ENCODE peak calls at places on chromosome 10, in nine cellular contexts. K is adrenal gland, Y is neural progenitor cell, I is brain microvascular endothelial cell, L is pancreas, X is body of pancreas, D is endothelial cell of umbilical vein, A is left lung, U is dorsolateral prefrontal cortex. B is an unnamed sample.

GRCh38 chr10:97612386-97612785 is 20.9 kb downstream of the MORN4 start:
- DNase-seq in K (peak; percentile 69), Y (peak; percentile 41), X (no peak), U (no peak), A (no peak), I (peak; percentile 53), L (no peak), D (peak; percentile 71), B (no peak)

GRCh38 chr10:51696251-51696650 is 3.1 kb downstream of the CSTF2T start:
- DNase-seq in I (no peak), A (no peak), D (no peak), X (no peak), L (no peak), Y (no peak), U (no peak), K (no peak), B (no peak)

GRCh38 chr10:35236739-35237138 is 99.6 kb upstream of the CCNY start:
- DNase-seq in L (no peak), A (no peak), K (peak; percentile 49), Y (peak; percentile 49), D (peak; percentile 26), X (no peak), I (peak; percentile 25), U (no peak), B (no peak)

GRCh38 chr10:30687698-30688213 is 58.2 kb upstream of the LYZL2 start:
- DNase-seq in L (no peak), Y (peak; percentile 87), D (peak; percentile 82), U (peak; percentile 64), I (peak; percentile 80), A (peak; percentile 91), X (peak; percentile 57), K (peak; percentile 90), B (peak; percentile 67)

GRCh38 chr10:26861326-26861998 is 704 bp upstream of the ABI1 start:
- DNase-seq in X (no peak), K (no peak), D (no peak), L (no peak), U (no peak), I (no peak), Y (no peak), A (no peak), B (no peak)

GRCh38 chr10:91883549-91884542 is 25.4 kb downstream of the FGFBP3 start:
- DNase-seq in L (no peak), D (no peak), K (peak; percentile 66), U (no peak), Y (peak; percentile 81), X (peak; percentile 18), I (peak; percentile 56), A (no peak), B (peak; percentile 43)

GRCh38 chr10:52755297-52756062 is 17.1 kb downstream of the MBL2 start:
- DNase-seq in I (peak; percentile 84), D (no peak), Y (no peak), L (no peak), K (peak; percentile 61), A (no peak), U (no peak), X (no peak), B (no peak)

GRCh38 chr10:103659674-103660363 is 166.3 kb downstream of the NEURL1 start:
- DNase-seq in A (no peak), Y (peak; percentile 53), I (peak; percentile 88), U (no peak), K (peak; percentile 93), D (peak; percentile 52), L (no peak), X (peak; percentile 63), B (peak; percentile 79)

GRCh38 chr10:33484787-33485186 is 150.3 kb upstream of the NRP1 start:
- DNase-seq in K (no peak), I (no peak), A (no peak), Y (peak; percentile 79), D (no peak), X (no peak), L (no peak), U (no peak), B (no peak)

GRCh38 chr10:24382979-24383663 is 174.2 kb downstream of the KIAA1217 start:
- DNase-seq in X (no peak), A (no peak), Y (no peak), U (no peak), L (peak; percentile 58), D (no peak), I (peak; percentile 4), K (peak; percentile 59), B (peak; percentile 66)

GRCh38 chr10:1377231-1377630 is 321.0 kb downstream of the WDR37 start:
- DNase-seq in I (no peak), L (no peak), D (no peak), A (no peak), Y (no peak), X (no peak), U (no peak), K (no peak), B (peak; percentile 2)

GRCh38 chr10:76244061-76244686 is 812.8 kb downstream of the LRMDA start:
- DNase-seq in D (no peak), A (no peak), I (no peak), K (no peak), L (no peak), U (no peak), Y (no peak), X (no peak), B (no peak)

GRCh38 chr10:19782430-19783089 is 33.7 kb upstream of the PLXDC2 start:
- DNase-seq in X (no peak), I (no peak), K (no peak), D (no peak), U (no peak), L (no peak), Y (no peak), A (no peak), B (no peak)

GRCh38 chr10:77965294-77965693 is 38.7 kb upstream of the DLG5 start:
- DNase-seq in Y (no peak), I (peak; percentile 89), U (no peak), D (no peak), X (no peak), K (no peak), A (no peak), L (no peak), B (no peak)

GRCh38 chr10:94451883-94452519 is 49.7 kb downstream of the TBC1D12 start:
- DNase-seq in U (no peak), I (no peak), D (no peak), A (no peak), K (no peak), X (no peak), Y (no peak), L (no peak), B (no peak)

GRCh38 chr10:77240042-77240619 is 397.5 kb downstream of the KCNMA1 start:
- DNase-seq in A (no peak), U (no peak), X (no peak), D (no peak), K (no peak), L (no peak), I (no peak), Y (no peak), B (no peak)

GRCh38 chr10:50580260-50580891 is 43.4 kb downstream of the SGMS1 start:
- DNase-seq in K (no peak), D (no peak), I (no peak), A (no peak), U (no peak), L (no peak), Y (no peak), X (no peak), B (no peak)
- H3K27ac ChIP-seq in K (no peak overlapping the region), D (no peak overlapping the region), I (no peak overlapping the region), A (no peak overlapping the region), U (no peak overlapping the region), L (peak overlapping the region; percentile 63), Y (no peak overlapping the region), X (peak overlapping the region; percentile 39), B (peak overlapping the region; percentile 62)

GRCh38 chr10:73551515-73551914 is 39.6 kb downstream of the USP54 start:
- DNase-seq in D (no peak), L (no peak), X (no peak), U (no peak), A (no peak), Y (no peak), I (no peak), K (no peak), B (no peak)

GRCh38 chr10:73553316-73553715 is 37.8 kb downstream of the USP54 start:
- DNase-seq in D (no peak), U (peak; percentile 65), X (peak; percentile 21), L (no peak), Y (peak; percentile 82), A (no peak), K (no peak), I (no peak), B (no peak)

GRCh38 chr10:73553726-73554125 is 37.4 kb downstream of the USP54 start:
- DNase-seq in A (no peak), I (no peak), Y (no peak), L (no peak), D (peak; percentile 64), X (no peak), U (no peak), K (no peak), B (no peak)

GRCh38 chr10:73554729-73555128 is 36.4 kb downstream of the USP54 start:
- DNase-seq in I (no peak), U (no peak), K (no peak), X (no peak), D (no peak), Y (no peak), A (no peak), L (no peak), B (no peak)

GRCh38 chr10:73552819-73553218 is 38.3 kb downstream of the USP54 start:
- DNase-seq in A (no peak), X (no peak), U (no peak), Y (no peak), L (no peak), I (no peak), K (no peak), D (no peak), B (no peak)
- H3K27ac ChIP-seq in A (no peak overlapping the region), X (peak overlapping the region; percentile 62), U (peak overlapping the region; percentile 91), Y (peak overlapping the region; percentile 95), L (no peak overlapping the region), I (no peak overlapping the region), K (no peak overlapping the region), D (no peak overlapping the region), B (peak overlapping the region; percentile 61)

DNA sequence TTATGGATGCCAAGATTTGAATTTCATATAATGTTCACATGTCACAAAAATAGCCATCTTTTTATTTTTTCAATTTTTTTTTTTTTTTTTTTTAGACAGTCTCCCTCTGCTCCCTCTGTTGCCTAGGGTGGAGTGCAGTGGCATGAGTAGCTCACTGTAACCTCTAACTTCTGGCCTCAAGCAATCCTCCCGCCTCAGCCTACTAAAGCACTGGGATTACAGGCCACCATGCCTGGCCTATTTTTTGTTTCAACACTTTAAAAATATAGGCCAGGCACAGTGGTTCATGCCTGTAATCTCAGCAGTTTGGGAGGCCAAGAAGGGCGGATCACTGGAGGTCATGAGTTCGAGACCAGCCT is 246.3 kb downstream of the SKIDA1 start:
- DNase-seq in X (no peak), K (no peak), Y (no peak), D (no peak), L (no peak), U (no peak), I (no peak), A (no peak), B (no peak)
- H3K27ac ChIP-seq in X (no peak overlapping the region), K (no peak overlapping the region), Y (no peak overlapping the region), D (no peak overlapping the region), L (no peak overlapping the region), U (no peak overlapping the region), I (no peak overlapping the region), A (no peak overlapping the region), B (no peak overlapping the region)

DNA sequence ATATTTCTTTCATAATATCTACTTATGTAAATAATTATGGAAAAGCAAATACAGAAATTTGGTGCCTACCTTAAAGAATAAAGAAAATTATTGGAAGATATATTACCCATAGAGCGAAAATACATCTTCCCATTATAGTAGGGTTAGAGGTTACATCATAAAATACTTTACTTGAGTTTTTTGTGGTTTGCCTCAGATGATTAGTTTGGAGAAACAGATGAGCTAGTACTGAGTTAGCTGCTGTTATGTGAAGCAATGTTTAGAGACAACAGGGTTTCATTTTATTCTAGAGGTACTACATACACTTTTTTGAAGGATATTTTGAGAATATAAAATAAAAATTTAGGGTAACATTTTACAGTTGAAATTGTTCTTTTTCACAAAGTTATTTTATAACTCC is 2.9 kb upstream of the MLLT10 start:
- DNase-seq in X (no peak), Y (no peak), I (no peak), K (no peak), L (no peak), D (no peak), U (no peak), A (no peak), B (no peak)
- H3K27ac ChIP-seq in X (peak overlapping the region; percentile 99), Y (peak overlapping the region; percentile 99), I (no peak overlapping the region), K (peak overlapping the region; percentile 96), L (peak overlapping the region; percentile 98), D (no peak overlapping the region), U (peak overlapping the region; percentile 99), A (no peak overlapping the region), B (peak overlapping the region; percentile 98)